ENCODE peak calls at places on chromosomes 16 and 17, in five cellular contexts. One of them, this sample, is unnamed. For H3K9me3, the result is how much of the 10 kb centered on the place peaks cover.

GRCh38 chr17:71494456-71494855 is 626.4 kb upstream of the SOX9 start:
- DNase-seq in OCI-LY7: no peak
- DNase-seq in K562: no peak
- DNase-seq in A549: no peak
- DNase-seq in ovary: no peak
- DNase-seq in this sample: no peak

GRCh38 chr17:6061290-6061689 is 8.9 kb upstream of the WSCD1 start:
- DNase-seq in A549: peak
- DNase-seq in OCI-LY7: no peak
- DNase-seq in K562: no peak
- DNase-seq in ovary: no peak
- DNase-seq in this sample: no peak

GRCh38 chr17:61495161-61495857 is 43.1 kb downstream of the TBX4 start:
- DNase-seq in OCI-LY7: no peak
- DNase-seq in A549: no peak
- DNase-seq in K562: no peak
- DNase-seq in ovary: no peak
- DNase-seq in this sample: no peak

GRCh38 chr16:89491238-89491869 is 993 bp upstream of the ANKRD11 start:
- DNase-seq in ovary: no peak
- DNase-seq in A549: peak
- DNase-seq in OCI-LY7: peak
- DNase-seq in K562: no peak
- DNase-seq in this sample: no peak

GRCh38 chr16:72434159-72434558 is 262.2 kb upstream of the PMFBP1 start:
- DNase-seq in ovary: no peak
- DNase-seq in K562: no peak
- DNase-seq in A549: peak
- DNase-seq in OCI-LY7: peak
- DNase-seq in this sample: no peak

GRCh38 chr17:62757518-62757951 is 50.6 kb downstream of the MARCHF10 start:
- DNase-seq in A549: no peak
- DNase-seq in ovary: no peak
- DNase-seq in OCI-LY7: no peak
- DNase-seq in K562: no peak
- DNase-seq in this sample: no peak

GRCh38 chr16:62041401-62041800 is 5.2 kb upstream of the CDH8 start:
- DNase-seq in A549: peak
- DNase-seq in ovary: no peak
- DNase-seq in K562: no peak
- DNase-seq in OCI-LY7: peak
- DNase-seq in this sample: peak

GRCh38 chr17:76447931-76448652 is 4.9 kb downstream of the UBE2O start:
- DNase-seq in K562: no peak
- DNase-seq in OCI-LY7: no peak
- DNase-seq in ovary: no peak
- DNase-seq in A549: no peak
- DNase-seq in this sample: no peak

GRCh38 chr16:15950167-15950854 is 895 bp downstream of the ABCC1 start:
- DNase-seq in A549: no peak
- DNase-seq in ovary: peak
- DNase-seq in OCI-LY7: peak
- DNase-seq in K562: peak
- DNase-seq in this sample: peak

GRCh38 chr16:76956394-76956793 is 234.6 kb upstream of the MON1B start:
- DNase-seq in K562: no peak
- DNase-seq in OCI-LY7: no peak
- DNase-seq in ovary: no peak
- DNase-seq in A549: no peak
- DNase-seq in this sample: no peak

GRCh38 chr17:30238387-30239088 is 3.0 kb upstream of the SLC6A4 start:
- DNase-seq in A549: no peak
- DNase-seq in ovary: no peak
- DNase-seq in K562: peak
- DNase-seq in OCI-LY7: no peak
- DNase-seq in this sample: no peak

GRCh38 chr16:66014221-66014620 is 352.3 kb upstream of the CDH5 start:
- DNase-seq in OCI-LY7: no peak
- DNase-seq in A549: no peak
- DNase-seq in ovary: no peak
- DNase-seq in K562: no peak
- DNase-seq in this sample: no peak

GRCh38 chr16:50878966-50879615 is 137.2 kb downstream of the CYLD start:
- DNase-seq in A549: no peak
- DNase-seq in OCI-LY7: no peak
- DNase-seq in ovary: no peak
- DNase-seq in K562: peak
- DNase-seq in this sample: no peak

GRCh38 chr16:819336-819735 is 18.8 kb upstream of the GNG13 start:
- DNase-seq in K562: no peak
- DNase-seq in A549: no peak
- DNase-seq in ovary: no peak
- DNase-seq in OCI-LY7: no peak
- DNase-seq in this sample: no peak

GRCh38 chr16:29877266-29877961 is 14.4 kb upstream of the CDIPT start:
- DNase-seq in A549: peak
- DNase-seq in OCI-LY7: peak
- DNase-seq in K562: peak
- DNase-seq in ovary: no peak
- DNase-seq in this sample: peak

GRCh38 chr17:1060991-1061390 is 64.1 kb downstream of the TIMM22 start:
- DNase-seq in A549: peak
- DNase-seq in OCI-LY7: no peak
- DNase-seq in ovary: no peak
- DNase-seq in K562: no peak
- DNase-seq in this sample: no peak

GRCh38 chr17:34635876-34636275 is 56.5 kb downstream of the TMEM132E start:
- DNase-seq in ovary: no peak
- DNase-seq in A549: no peak
- DNase-seq in K562: no peak
- DNase-seq in OCI-LY7: no peak
- DNase-seq in this sample: no peak

GRCh38 chr16:8032406-8032805 is 557.9 kb downstream of the TMEM114 start:
- DNase-seq in K562: no peak
- DNase-seq in A549: no peak
- DNase-seq in OCI-LY7: no peak
- DNase-seq in ovary: no peak
- DNase-seq in this sample: no peak

GRCh38 chr16:17244865-17245264 is 225.9 kb downstream of the XYLT1 start:
- DNase-seq in K562: no peak
- DNase-seq in A549: no peak
- DNase-seq in OCI-LY7: no peak
- DNase-seq in ovary: no peak
- DNase-seq in this sample: no peak

GRCh38 chr17:43660262-43660661 is 1.5 kb downstream of the MEOX1 start:
- DNase-seq in OCI-LY7: no peak
- DNase-seq in K562: no peak
- DNase-seq in A549: no peak
- DNase-seq in ovary: no peak
- DNase-seq in this sample: no peak

GRCh38 chr16:67857547-67858233 is 10.2 kb upstream of the CENPT start:
- DNase-seq in A549: peak
- DNase-seq in OCI-LY7: no peak
- DNase-seq in ovary: no peak
- DNase-seq in K562: peak
- DNase-seq in this sample: peak

GRCh38 chr17:82228842-82229685 is at the start of gene SLC16A3:
- DNase-seq in K562: no peak
- DNase-seq in ovary: peak
- DNase-seq in A549: peak
- DNase-seq in OCI-LY7: peak
- DNase-seq in this sample: peak

GRCh38 chr17:4176803-4177472 is 33.9 kb downstream of the CYB5D2 start:
- DNase-seq in K562: no peak
- DNase-seq in A549: no peak
- DNase-seq in OCI-LY7: no peak
- DNase-seq in ovary: no peak
- DNase-seq in this sample: no peak

GRCh38 chr16:1572664-1573063 is 39.2 kb downstream of the TMEM204 start:
- DNase-seq in K562: no peak
- DNase-seq in A549: no peak
- DNase-seq in ovary: no peak
- DNase-seq in OCI-LY7: no peak
- DNase-seq in this sample: no peak

GRCh38 chr17:351436-351713 is 1.2 kb downstream of the RPH3AL start:
- DNase-seq in OCI-LY7: no peak
- DNase-seq in ovary: no peak
- DNase-seq in K562: no peak
- DNase-seq in A549: peak
- DNase-seq in this sample: no peak

GRCh38 chr17:10735251-10735650 is 5.4 kb upstream of the TMEM220 start:
- DNase-seq in OCI-LY7: no peak
- DNase-seq in A549: no peak
- DNase-seq in K562: no peak
- DNase-seq in ovary: no peak
- DNase-seq in this sample: no peak

GRCh38 chr17:80395402-80396151 is 19.4 kb upstream of the ENDOV start:
- DNase-seq in A549: no peak
- DNase-seq in K562: no peak
- DNase-seq in OCI-LY7: no peak
- DNase-seq in ovary: no peak
- DNase-seq in this sample: no peak

GRCh38 chr17:60825351-60825750 is 147.7 kb downstream of the BCAS3 start:
- DNase-seq in ovary: no peak
- DNase-seq in A549: no peak
- DNase-seq in K562: no peak
- DNase-seq in OCI-LY7: no peak
- DNase-seq in this sample: no peak

GRCh38 chr16:29805232-29806095 is 865 bp upstream of the MAZ start:
- DNase-seq in A549: peak
- DNase-seq in OCI-LY7: peak
- DNase-seq in K562: peak
- DNase-seq in ovary: peak
- DNase-seq in this sample: peak

GRCh38 chr16:87309912-87310485 is 7.2 kb downstream of the C16orf95 start:
- DNase-seq in OCI-LY7: no peak
- DNase-seq in A549: no peak
- DNase-seq in K562: no peak
- DNase-seq in ovary: no peak
- DNase-seq in this sample: no peak

GRCh38 chr16:69706256-69706974 is 19.9 kb downstream of the NQO1 start:
- DNase-seq in ovary: no peak
- DNase-seq in K562: no peak
- DNase-seq in A549: no peak
- DNase-seq in OCI-LY7: no peak
- DNase-seq in this sample: no peak

GRCh38 chr17:81253358-81254131 is 14.4 kb downstream of the NDUFAF8 start:
- DNase-seq in ovary: no peak
- DNase-seq in A549: peak
- DNase-seq in OCI-LY7: peak
- DNase-seq in K562: peak
- DNase-seq in this sample: peak

DNA sequence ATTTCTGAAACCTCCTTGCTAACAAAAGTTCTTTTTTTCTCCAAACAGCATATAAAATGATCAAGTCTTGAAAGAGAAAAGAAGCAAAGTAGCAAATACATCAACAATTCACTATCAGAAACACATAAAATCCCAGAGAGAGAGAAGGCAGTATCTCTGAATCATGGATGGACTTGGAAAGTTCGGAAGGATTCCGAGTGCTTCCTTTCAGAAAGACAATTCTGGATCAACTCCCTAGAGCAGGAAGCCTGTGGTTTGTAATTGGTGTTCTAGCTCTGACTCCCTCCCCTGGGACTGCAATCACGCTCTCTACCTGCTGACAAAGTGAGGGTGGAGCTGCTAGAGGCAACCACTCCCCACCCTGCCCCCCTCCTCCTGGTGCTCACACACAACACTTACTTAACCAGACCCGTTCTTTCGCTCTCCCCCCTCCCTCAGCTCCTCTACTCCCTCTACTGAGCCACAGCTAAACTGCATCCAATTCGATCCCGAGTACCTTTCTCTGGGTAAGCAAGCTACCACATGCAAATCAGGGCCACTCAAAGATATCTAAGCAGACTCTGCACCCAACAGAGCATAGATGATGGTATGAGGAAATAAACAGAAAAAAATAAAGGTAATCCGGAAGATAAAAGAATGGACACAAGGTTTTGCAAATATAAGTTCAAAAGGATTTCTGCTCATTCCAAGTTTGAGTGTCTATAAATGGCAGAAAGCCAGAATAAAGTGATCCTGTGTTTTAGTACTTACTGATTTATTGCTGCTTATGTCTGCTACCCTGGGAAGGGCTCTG is at the start of gene RNF43:
- DNase-seq in K562: peak
- DNase-seq in OCI-LY7: peak
- DNase-seq in ovary: peak
- DNase-seq in A549: peak
- DNase-seq in this sample: peak
- H3K4me3 ChIP-seq in K562: peak
- H3K4me3 ChIP-seq in OCI-LY7: peak
- H3K4me3 ChIP-seq in ovary: peak
- H3K4me3 ChIP-seq in A549: peak
- H3K4me3 ChIP-seq in this sample: peak

DNA sequence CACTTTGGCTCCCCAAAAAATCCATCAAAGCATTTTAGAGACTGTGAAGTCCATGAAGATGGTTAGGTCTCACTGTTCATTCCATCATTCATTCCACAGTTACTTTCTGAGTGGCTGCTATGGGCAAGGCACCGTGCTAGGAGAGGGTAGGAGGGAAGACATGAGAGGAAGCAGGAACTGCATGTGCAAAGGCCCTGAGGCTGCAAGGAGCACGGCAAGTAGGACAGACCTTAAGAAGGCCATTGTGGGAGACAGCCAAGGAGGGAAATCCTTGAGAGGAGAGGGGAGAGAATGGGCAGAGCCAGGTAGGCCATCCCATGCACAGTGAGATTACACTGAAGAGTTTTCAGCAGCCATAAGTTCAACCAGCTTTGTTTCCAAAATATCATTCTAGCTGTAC is 196.2 kb upstream of the DYNLRB2 start:
- DNase-seq in OCI-LY7: no peak
- DNase-seq in ovary: no peak
- DNase-seq in A549: no peak
- DNase-seq in K562: no peak
- DNase-seq in this sample: no peak
- H3K9me3 ChIP-seq in OCI-LY7: under half
- H3K9me3 ChIP-seq in ovary: under half
- H3K9me3 ChIP-seq in A549: under half
- H3K9me3 ChIP-seq in K562: under half
- H3K9me3 ChIP-seq in this sample: under half

GRCh38 chr16:3022208-3022696 is 1.5 kb downstream of the HCFC1R1 start:
- DNase-seq in ovary: peak
- DNase-seq in K562: peak
- DNase-seq in OCI-LY7: no peak
- DNase-seq in A549: peak
- DNase-seq in this sample: peak
- H3K4me3 ChIP-seq in ovary: no peak
- H3K4me3 ChIP-seq in K562: peak
- H3K4me3 ChIP-seq in OCI-LY7: no peak
- H3K4me3 ChIP-seq in A549: peak
- H3K4me3 ChIP-seq in this sample: peak

DNA sequence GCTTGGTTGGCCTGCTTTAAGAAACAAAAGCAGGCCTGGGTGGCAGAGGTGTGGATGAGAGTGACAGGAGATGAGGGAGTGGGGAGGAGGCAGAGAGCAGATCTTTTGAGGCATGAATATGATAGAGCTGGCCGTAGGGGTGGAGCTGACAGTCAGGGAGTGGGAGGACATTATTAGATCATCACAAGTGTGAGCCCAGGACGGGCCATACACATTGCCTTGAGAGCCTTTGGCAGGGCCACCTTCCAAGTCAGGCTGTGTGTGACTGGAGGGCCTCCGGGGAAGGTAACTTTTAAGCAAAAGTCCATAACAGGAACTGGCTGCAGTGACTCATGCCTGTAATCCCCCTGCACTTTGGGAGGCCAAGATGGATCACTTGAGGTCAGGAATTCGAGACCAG is 26.3 kb downstream of the GINS3 start:
- DNase-seq in K562: peak
- DNase-seq in A549: no peak
- DNase-seq in ovary: no peak
- DNase-seq in OCI-LY7: peak
- DNase-seq in this sample: no peak
- H3K9me3 ChIP-seq in K562: under half
- H3K9me3 ChIP-seq in A549: under half
- H3K9me3 ChIP-seq in ovary: under half
- H3K9me3 ChIP-seq in OCI-LY7: under half
- H3K9me3 ChIP-seq in this sample: under half